ENCODE peak calls at places on chromosomes 1 and 21, in ten cellular contexts. One of them, this sample, is unnamed.

GRCh38 chr1:117680316-117681002 is 74.6 kb downstream of the TENT5C start:
- DNase-seq in neuronal stem cell: no peak
- DNase-seq in adrenal gland: no peak
- DNase-seq in kidney epithelial cell: no peak
- DNase-seq in left ventricle myocardium inferior: no peak
- DNase-seq in lower leg skin: no peak
- DNase-seq in DND-41: no peak
- DNase-seq in psoas muscle: no peak
- DNase-seq in fibroblast of lung: no peak
- DNase-seq in fibroblast of villous mesenchyme: no peak
- DNase-seq in this sample: no peak

GRCh38 chr1:101253976-101254660 is 17.3 kb downstream of the S1PR1 start:
- DNase-seq in adrenal gland: peak; percentile 18
- DNase-seq in DND-41: no peak
- DNase-seq in kidney epithelial cell: no peak
- DNase-seq in fibroblast of villous mesenchyme: peak; percentile 54
- DNase-seq in psoas muscle: no peak
- DNase-seq in fibroblast of lung: no peak
- DNase-seq in left ventricle myocardium inferior: no peak
- DNase-seq in lower leg skin: no peak
- DNase-seq in neuronal stem cell: no peak
- DNase-seq in this sample: no peak

GRCh38 chr21:35072960-35073359 is 23.9 kb upstream of the RUNX1 start:
- DNase-seq in adrenal gland: no peak
- DNase-seq in neuronal stem cell: no peak
- DNase-seq in DND-41: no peak
- DNase-seq in left ventricle myocardium inferior: peak; percentile 37
- DNase-seq in fibroblast of villous mesenchyme: peak; percentile 81
- DNase-seq in fibroblast of lung: peak; percentile 45
- DNase-seq in psoas muscle: peak; percentile 46
- DNase-seq in kidney epithelial cell: no peak
- DNase-seq in lower leg skin: no peak
- DNase-seq in this sample: no peak

GRCh38 chr1:181661569-181661968 is 178.3 kb downstream of the CACNA1E start:
- DNase-seq in adrenal gland: no peak
- DNase-seq in neuronal stem cell: no peak
- DNase-seq in fibroblast of lung: no peak
- DNase-seq in kidney epithelial cell: no peak
- DNase-seq in DND-41: no peak
- DNase-seq in lower leg skin: no peak
- DNase-seq in fibroblast of villous mesenchyme: no peak
- DNase-seq in psoas muscle: no peak
- DNase-seq in left ventricle myocardium inferior: no peak
- DNase-seq in this sample: no peak

GRCh38 chr1:153933955-153934354 is 11.2 kb upstream of the GATAD2B start:
- DNase-seq in left ventricle myocardium inferior: no peak
- DNase-seq in fibroblast of lung: no peak
- DNase-seq in fibroblast of villous mesenchyme: no peak
- DNase-seq in neuronal stem cell: no peak
- DNase-seq in psoas muscle: no peak
- DNase-seq in kidney epithelial cell: no peak
- DNase-seq in DND-41: no peak
- DNase-seq in lower leg skin: no peak
- DNase-seq in adrenal gland: peak; percentile 7
- DNase-seq in this sample: no peak

GRCh38 chr1:234863596-234863995 is 253.6 kb upstream of the IRF2BP2 start:
- DNase-seq in fibroblast of lung: peak; percentile 61
- DNase-seq in adrenal gland: peak; percentile 29
- DNase-seq in fibroblast of villous mesenchyme: peak; percentile 52
- DNase-seq in lower leg skin: peak; percentile 89
- DNase-seq in neuronal stem cell: no peak
- DNase-seq in left ventricle myocardium inferior: no peak
- DNase-seq in kidney epithelial cell: no peak
- DNase-seq in psoas muscle: no peak
- DNase-seq in DND-41: no peak
- DNase-seq in this sample: no peak

GRCh38 chr21:38434913-38435533 is 63.3 kb downstream of the ERG start:
- DNase-seq in DND-41: no peak
- DNase-seq in left ventricle myocardium inferior: no peak
- DNase-seq in lower leg skin: no peak
- DNase-seq in kidney epithelial cell: peak; percentile 39
- DNase-seq in fibroblast of lung: peak; percentile 32
- DNase-seq in fibroblast of villous mesenchyme: peak; percentile 38
- DNase-seq in psoas muscle: no peak
- DNase-seq in neuronal stem cell: no peak
- DNase-seq in adrenal gland: no peak
- DNase-seq in this sample: no peak

GRCh38 chr1:65423884-65424655 is 3.6 kb downstream of the LEPR start:
- DNase-seq in kidney epithelial cell: peak; percentile 89
- DNase-seq in neuronal stem cell: no peak
- DNase-seq in fibroblast of lung: peak; percentile 83
- DNase-seq in DND-41: no peak
- DNase-seq in lower leg skin: no peak
- DNase-seq in psoas muscle: no peak
- DNase-seq in adrenal gland: peak; percentile 58
- DNase-seq in fibroblast of villous mesenchyme: peak; percentile 88
- DNase-seq in left ventricle myocardium inferior: no peak
- DNase-seq in this sample: no peak

GRCh38 chr1:39666772-39667171 is 5.1 kb downstream of the NT5C1A start:
- DNase-seq in left ventricle myocardium inferior: no peak
- DNase-seq in fibroblast of lung: no peak
- DNase-seq in lower leg skin: no peak
- DNase-seq in adrenal gland: no peak
- DNase-seq in kidney epithelial cell: no peak
- DNase-seq in fibroblast of villous mesenchyme: no peak
- DNase-seq in DND-41: no peak
- DNase-seq in neuronal stem cell: no peak
- DNase-seq in psoas muscle: no peak
- DNase-seq in this sample: no peak

GRCh38 chr21:31158789-31159581 is 120.7 kb upstream of the KRTAP19-8 start:
- DNase-seq in left ventricle myocardium inferior: no peak
- DNase-seq in fibroblast of lung: peak; percentile 31
- DNase-seq in adrenal gland: no peak
- DNase-seq in DND-41: no peak
- DNase-seq in kidney epithelial cell: no peak
- DNase-seq in psoas muscle: no peak
- DNase-seq in neuronal stem cell: no peak
- DNase-seq in fibroblast of villous mesenchyme: no peak
- DNase-seq in lower leg skin: no peak
- DNase-seq in this sample: no peak

GRCh38 chr1:24341260-24341659 is 22.1 kb downstream of the GRHL3 start:
- DNase-seq in psoas muscle: no peak
- DNase-seq in neuronal stem cell: no peak
- DNase-seq in kidney epithelial cell: no peak
- DNase-seq in adrenal gland: no peak
- DNase-seq in DND-41: no peak
- DNase-seq in fibroblast of lung: no peak
- DNase-seq in left ventricle myocardium inferior: no peak
- DNase-seq in lower leg skin: no peak
- DNase-seq in fibroblast of villous mesenchyme: no peak
- DNase-seq in this sample: no peak

GRCh38 chr1:213947200-213947775 is 40.5 kb upstream of the PROX1 start:
- DNase-seq in fibroblast of villous mesenchyme: no peak
- DNase-seq in psoas muscle: no peak
- DNase-seq in neuronal stem cell: no peak
- DNase-seq in lower leg skin: no peak
- DNase-seq in DND-41: no peak
- DNase-seq in kidney epithelial cell: no peak
- DNase-seq in left ventricle myocardium inferior: no peak
- DNase-seq in fibroblast of lung: no peak
- DNase-seq in adrenal gland: no peak
- DNase-seq in this sample: peak; percentile 45

GRCh38 chr1:76949503-76949902 is 82.2 kb downstream of the ST6GALNAC5 start:
- DNase-seq in adrenal gland: no peak
- DNase-seq in psoas muscle: no peak
- DNase-seq in fibroblast of villous mesenchyme: peak; percentile 60
- DNase-seq in fibroblast of lung: peak; percentile 12
- DNase-seq in neuronal stem cell: no peak
- DNase-seq in left ventricle myocardium inferior: no peak
- DNase-seq in kidney epithelial cell: peak; percentile 50
- DNase-seq in DND-41: no peak
- DNase-seq in lower leg skin: no peak
- DNase-seq in this sample: no peak

GRCh38 chr1:2300004-2300771 is 72.1 kb downstream of the SKI start:
- DNase-seq in adrenal gland: no peak
- DNase-seq in fibroblast of villous mesenchyme: no peak
- DNase-seq in kidney epithelial cell: no peak
- DNase-seq in lower leg skin: no peak
- DNase-seq in DND-41: peak; percentile 53
- DNase-seq in neuronal stem cell: no peak
- DNase-seq in psoas muscle: no peak
- DNase-seq in fibroblast of lung: no peak
- DNase-seq in left ventricle myocardium inferior: no peak
- DNase-seq in this sample: peak; percentile 45

GRCh38 chr1:150017206-150017750 is 6.8 kb upstream of the OTUD7B start:
- DNase-seq in psoas muscle: no peak
- DNase-seq in adrenal gland: no peak
- DNase-seq in left ventricle myocardium inferior: no peak
- DNase-seq in lower leg skin: no peak
- DNase-seq in fibroblast of lung: no peak
- DNase-seq in fibroblast of villous mesenchyme: no peak
- DNase-seq in neuronal stem cell: no peak
- DNase-seq in kidney epithelial cell: no peak
- DNase-seq in DND-41: no peak
- DNase-seq in this sample: peak; percentile 63

GRCh38 chr1:61976566-61976965 is 218.1 kb upstream of the L1TD1 start:
- DNase-seq in DND-41: no peak
- DNase-seq in fibroblast of villous mesenchyme: no peak
- DNase-seq in psoas muscle: no peak
- DNase-seq in neuronal stem cell: no peak
- DNase-seq in kidney epithelial cell: no peak
- DNase-seq in adrenal gland: no peak
- DNase-seq in lower leg skin: no peak
- DNase-seq in left ventricle myocardium inferior: no peak
- DNase-seq in fibroblast of lung: no peak
- DNase-seq in this sample: no peak

GRCh38 chr21:21664871-21665270 is 666.7 kb downstream of the NCAM2 start:
- DNase-seq in psoas muscle: no peak
- DNase-seq in left ventricle myocardium inferior: no peak
- DNase-seq in adrenal gland: no peak
- DNase-seq in kidney epithelial cell: no peak
- DNase-seq in DND-41: no peak
- DNase-seq in fibroblast of lung: peak; percentile 17
- DNase-seq in neuronal stem cell: no peak
- DNase-seq in fibroblast of villous mesenchyme: peak; percentile 57
- DNase-seq in lower leg skin: no peak
- DNase-seq in this sample: no peak

GRCh38 chr1:65264197-65264929 is 45.0 kb upstream of the DNAJC6 start:
- DNase-seq in kidney epithelial cell: no peak
- DNase-seq in neuronal stem cell: no peak
- DNase-seq in fibroblast of lung: peak; percentile 54
- DNase-seq in adrenal gland: peak; percentile 41
- DNase-seq in DND-41: no peak
- DNase-seq in fibroblast of villous mesenchyme: peak; percentile 48
- DNase-seq in psoas muscle: no peak
- DNase-seq in left ventricle myocardium inferior: peak; percentile 18
- DNase-seq in lower leg skin: no peak
- DNase-seq in this sample: no peak

GRCh38 chr1:201024251-201024998 is 911 bp upstream of the KIF21B start:
- DNase-seq in psoas muscle: no peak
- DNase-seq in neuronal stem cell: no peak
- DNase-seq in kidney epithelial cell: no peak
- DNase-seq in adrenal gland: no peak
- DNase-seq in DND-41: peak; percentile 27
- DNase-seq in lower leg skin: peak; percentile 77
- DNase-seq in left ventricle myocardium inferior: no peak
- DNase-seq in fibroblast of villous mesenchyme: no peak
- DNase-seq in fibroblast of lung: no peak
- DNase-seq in this sample: no peak
- H3K4me3 ChIP-seq in psoas muscle: no peak overlapping the region
- H3K4me3 ChIP-seq in neuronal stem cell: no peak overlapping the region
- H3K4me3 ChIP-seq in kidney epithelial cell: no peak overlapping the region
- H3K4me3 ChIP-seq in adrenal gland: no peak overlapping the region
- H3K4me3 ChIP-seq in DND-41: peak overlapping the region; percentile 53
- H3K4me3 ChIP-seq in lower leg skin: no peak overlapping the region
- H3K4me3 ChIP-seq in left ventricle myocardium inferior: no peak overlapping the region
- H3K4me3 ChIP-seq in fibroblast of villous mesenchyme: no peak overlapping the region
- H3K4me3 ChIP-seq in fibroblast of lung: no peak overlapping the region
- H3K4me3 ChIP-seq in this sample: no peak overlapping the region

GRCh38 chr1:200299571-200299970 is 110.3 kb downstream of the ZNF281 start:
- DNase-seq in fibroblast of lung: no peak
- DNase-seq in fibroblast of villous mesenchyme: no peak
- DNase-seq in DND-41: no peak
- DNase-seq in neuronal stem cell: no peak
- DNase-seq in psoas muscle: no peak
- DNase-seq in adrenal gland: no peak
- DNase-seq in lower leg skin: no peak
- DNase-seq in kidney epithelial cell: no peak
- DNase-seq in left ventricle myocardium inferior: no peak
- DNase-seq in this sample: no peak
- H3K4me3 ChIP-seq in fibroblast of lung: no peak overlapping the region
- H3K4me3 ChIP-seq in fibroblast of villous mesenchyme: no peak overlapping the region
- H3K4me3 ChIP-seq in DND-41: no peak overlapping the region
- H3K4me3 ChIP-seq in neuronal stem cell: no peak overlapping the region
- H3K4me3 ChIP-seq in psoas muscle: no peak overlapping the region
- H3K4me3 ChIP-seq in adrenal gland: no peak overlapping the region
- H3K4me3 ChIP-seq in lower leg skin: no peak overlapping the region
- H3K4me3 ChIP-seq in kidney epithelial cell: no peak overlapping the region
- H3K4me3 ChIP-seq in left ventricle myocardium inferior: no peak overlapping the region
- H3K4me3 ChIP-seq in this sample: no peak overlapping the region

DNA sequence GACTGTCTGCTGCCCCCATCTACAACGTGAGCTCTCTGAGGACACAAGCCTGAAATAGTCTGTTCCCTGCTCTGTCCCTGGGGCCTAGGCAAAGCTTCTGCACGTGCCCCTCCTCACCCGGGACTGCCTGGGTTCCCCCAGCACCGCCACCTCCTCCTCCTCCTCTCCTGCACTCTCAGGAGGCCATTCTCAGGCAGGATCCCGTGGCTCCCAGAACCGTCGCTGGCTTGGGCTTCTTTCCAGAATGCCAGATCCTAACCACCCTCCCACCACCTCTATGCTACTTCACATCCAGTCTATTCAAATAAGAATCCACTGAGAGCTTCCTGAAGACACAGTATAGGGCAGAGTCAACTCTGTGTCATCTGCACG is 11.2 kb downstream of the NPHP4 start:
- DNase-seq in neuronal stem cell: no peak
- DNase-seq in kidney epithelial cell: no peak
- DNase-seq in fibroblast of lung: no peak
- DNase-seq in fibroblast of villous mesenchyme: no peak
- DNase-seq in DND-41: no peak
- DNase-seq in adrenal gland: no peak
- DNase-seq in left ventricle myocardium inferior: no peak
- DNase-seq in lower leg skin: no peak
- DNase-seq in psoas muscle: no peak
- DNase-seq in this sample: no peak
- H3K4me3 ChIP-seq in neuronal stem cell: no peak overlapping the region
- H3K4me3 ChIP-seq in kidney epithelial cell: no peak overlapping the region
- H3K4me3 ChIP-seq in fibroblast of lung: no peak overlapping the region
- H3K4me3 ChIP-seq in fibroblast of villous mesenchyme: no peak overlapping the region
- H3K4me3 ChIP-seq in DND-41: no peak overlapping the region
- H3K4me3 ChIP-seq in adrenal gland: no peak overlapping the region
- H3K4me3 ChIP-seq in left ventricle myocardium inferior: no peak overlapping the region
- H3K4me3 ChIP-seq in lower leg skin: no peak overlapping the region
- H3K4me3 ChIP-seq in psoas muscle: no peak overlapping the region
- H3K4me3 ChIP-seq in this sample: no peak overlapping the region

DNA sequence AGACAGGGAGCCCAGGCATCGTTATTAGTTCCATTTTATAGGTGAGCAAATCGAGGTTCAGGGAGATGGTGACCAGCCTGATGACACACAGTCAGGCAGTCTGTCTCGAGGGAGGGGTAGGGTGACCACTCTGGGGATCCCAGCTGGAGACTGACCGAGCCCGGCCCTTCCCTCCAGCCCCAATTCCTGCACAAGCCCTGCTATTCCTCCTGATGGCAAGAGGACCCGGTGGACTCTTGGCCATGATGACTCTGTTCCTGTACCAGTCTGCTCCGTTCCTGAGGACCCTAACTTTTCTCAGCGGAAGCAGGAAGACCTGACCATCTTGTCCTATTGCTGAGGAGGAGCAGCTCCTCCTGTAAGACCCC is 391 bp downstream of the AGT start:
- DNase-seq in lower leg skin: no peak
- DNase-seq in adrenal gland: no peak
- DNase-seq in fibroblast of lung: no peak
- DNase-seq in DND-41: no peak
- DNase-seq in neuronal stem cell: no peak
- DNase-seq in psoas muscle: no peak
- DNase-seq in kidney epithelial cell: no peak
- DNase-seq in fibroblast of villous mesenchyme: no peak
- DNase-seq in left ventricle myocardium inferior: no peak
- DNase-seq in this sample: no peak
- H3K4me3 ChIP-seq in lower leg skin: no peak overlapping the region
- H3K4me3 ChIP-seq in adrenal gland: no peak overlapping the region
- H3K4me3 ChIP-seq in fibroblast of lung: no peak overlapping the region
- H3K4me3 ChIP-seq in DND-41: no peak overlapping the region
- H3K4me3 ChIP-seq in neuronal stem cell: no peak overlapping the region
- H3K4me3 ChIP-seq in psoas muscle: peak overlapping the region; percentile 64
- H3K4me3 ChIP-seq in kidney epithelial cell: no peak overlapping the region
- H3K4me3 ChIP-seq in fibroblast of villous mesenchyme: no peak overlapping the region
- H3K4me3 ChIP-seq in left ventricle myocardium inferior: peak overlapping the region; percentile 68
- H3K4me3 ChIP-seq in this sample: no peak overlapping the region